ENCODE peak calls at places on chromosome 11, in six cellular contexts. J is hippocampal formation, B is lower lobe of right lung, O is ovary, Z is skeletal muscle cell, K is anterior cingulate cortex. X is an unnamed sample.

GRCh38 chr11:2578006-2578933 is 121.5 kb downstream of the KCNQ1OT1 start:
- DNase-seq in K (no peak), B (peak; percentile 42), J (no peak), Z (no peak), O (peak; percentile 7), X (peak; percentile 17)

GRCh38 chr11:87304350-87304749 is 266.6 kb downstream of the TMEM135 start:
- DNase-seq in O (no peak), K (no peak), J (no peak), B (no peak), Z (no peak), X (no peak)

GRCh38 chr11:122812612-122813011 is 25.7 kb upstream of the CRTAM start:
- DNase-seq in Z (no peak), K (no peak), O (no peak), B (no peak), J (no peak), X (no peak)

GRCh38 chr11:14506532-14506931 is 6.9 kb upstream of the COPB1 start:
- DNase-seq in B (no peak), K (no peak), O (no peak), Z (no peak), J (no peak), X (no peak)

GRCh38 chr11:31763296-31763695 is 47.8 kb downstream of the PAX6 start:
- DNase-seq in J (no peak), B (no peak), Z (no peak), O (no peak), K (no peak), X (no peak)

GRCh38 chr11:116233581-116233980 is 539.2 kb downstream of the BUD13 start:
- DNase-seq in J (no peak), B (no peak), Z (no peak), O (no peak), K (no peak), X (no peak)

GRCh38 chr11:94028436-94028835 is 7.3 kb downstream of the HEPHL1 start:
- DNase-seq in B (no peak), O (no peak), J (no peak), K (no peak), Z (peak; percentile 15), X (no peak)

GRCh38 chr11:92794783-92795182 is 174.7 kb upstream of the MTNR1B start:
- DNase-seq in B (no peak), K (no peak), O (no peak), J (no peak), Z (no peak), X (no peak)

GRCh38 chr11:22624742-22625447 is 728 bp downstream of the FANCF start:
- DNase-seq in J (peak; percentile 79), Z (peak; percentile 14), B (peak; percentile 78), K (peak; percentile 78), O (peak; percentile 48), X (no peak)

GRCh38 chr11:107040447-107041444 is 22.5 kb upstream of the GUCY1A2 start:
- DNase-seq in O (no peak), K (no peak), B (no peak), Z (peak; percentile 50), J (no peak), X (no peak)

GRCh38 chr11:3103076-3103475 is 45.9 kb upstream of the CARS1 start:
- DNase-seq in K (no peak), J (no peak), Z (no peak), B (peak; percentile 38), O (no peak), X (no peak)

GRCh38 chr11:36056160-36056751 is 112.4 kb downstream of the LDLRAD3 start:
- DNase-seq in J (no peak), B (no peak), K (no peak), O (peak; percentile 25), Z (no peak), X (no peak)

GRCh38 chr11:10366568-10367331 is 61.9 kb downstream of the ADM start:
- DNase-seq in Z (peak; percentile 91), O (peak; percentile 89), K (no peak), B (peak; percentile 74), J (peak; percentile 44), X (peak; percentile 61)

GRCh38 chr11:126716456-126717083 is 284.0 kb downstream of the KIRREL3 start:
- DNase-seq in Z (no peak), O (no peak), J (peak; percentile 67), K (peak; percentile 14), B (no peak), X (no peak)

GRCh38 chr11:66843776-66844495 is 695 bp downstream of the RCE1 start:
- DNase-seq in K (no peak), Z (no peak), O (no peak), J (no peak), B (no peak), X (no peak)

GRCh38 chr11:91871791-91872190 is 352.8 kb upstream of the FAT3 start:
- DNase-seq in J (no peak), K (no peak), Z (no peak), B (no peak), O (no peak), X (no peak)

GRCh38 chr11:74162688-74163467 is 7.9 kb downstream of the C2CD3 start:
- DNase-seq in O (no peak), K (no peak), Z (no peak), J (no peak), B (no peak), X (no peak)

GRCh38 chr11:92789761-92790160 is 179.7 kb upstream of the MTNR1B start:
- DNase-seq in J (no peak), Z (no peak), B (no peak), O (no peak), K (no peak), X (no peak)

GRCh38 chr11:209275-210121 is 2.0 kb downstream of the RIC8A start:
- DNase-seq in J (no peak), Z (no peak), B (no peak), O (no peak), K (no peak), X (no peak)

GRCh38 chr11:61743486-61744095 is 8.8 kb upstream of the MYRF start:
- DNase-seq in B (no peak), J (no peak), Z (no peak), O (no peak), K (no peak), X (no peak)

GRCh38 chr11:132103006-132103405 is 732.6 kb downstream of the NTM start:
- DNase-seq in K (no peak), J (no peak), O (no peak), Z (no peak), B (no peak), X (no peak)